ENCODE peak calls at places on chromosomes 11 and 22, in seven cellular contexts. One of them, this sample, is unnamed.
A peak's percentile ranks its signal among the peaks of the same experiment; 100 is the strongest.

GRCh38 chr11:63614136-63614664 is at the start of gene PLAAT3:
- DNase-seq in NCI-H1417: peak; percentile 73
- DNase-seq in Calu3: peak; percentile 88
- DNase-seq in bronchial epithelial cell: no peak
- DNase-seq in activated effector memory CD4-positive, alpha-beta T cell treated with Interleukin-2 at 50 U/mL for 16 hours: peak; percentile 14
- DNase-seq in stimulated activated CD8-positive, alpha-beta memory T cell treated with anti-CD3 and anti-CD28 coated beads, Interleukin-7, amount 100 ng/mL, for 4 hours: peak; percentile 26
- DNase-seq in NCI-H345: peak; percentile 20
- DNase-seq in this sample: peak; percentile 93

GRCh38 chr22:37282385-37282677 is at the start of gene CYTH4:
- DNase-seq in NCI-H345: no peak
- DNase-seq in stimulated activated CD8-positive, alpha-beta memory T cell treated with anti-CD3 and anti-CD28 coated beads, Interleukin-7, amount 100 ng/mL, for 4 hours: peak; percentile 83
- DNase-seq in NCI-H1417: no peak
- DNase-seq in Calu3: peak; percentile 70
- DNase-seq in activated effector memory CD4-positive, alpha-beta T cell treated with Interleukin-2 at 50 U/mL for 16 hours: peak; percentile 64
- DNase-seq in bronchial epithelial cell: peak; percentile 69
- DNase-seq in this sample: peak; percentile 34

GRCh38 chr22:19810381-19811141 is 44.1 kb downstream of the GNB1L start:
- DNase-seq in Calu3: no peak
- DNase-seq in NCI-H345: no peak
- DNase-seq in bronchial epithelial cell: no peak
- DNase-seq in activated effector memory CD4-positive, alpha-beta T cell treated with Interleukin-2 at 50 U/mL for 16 hours: no peak
- DNase-seq in stimulated activated CD8-positive, alpha-beta memory T cell treated with anti-CD3 and anti-CD28 coated beads, Interleukin-7, amount 100 ng/mL, for 4 hours: no peak
- DNase-seq in NCI-H1417: no peak
- DNase-seq in this sample: no peak

GRCh38 chr11:28144808-28145207 is 36.6 kb downstream of the METTL15 start:
- DNase-seq in activated effector memory CD4-positive, alpha-beta T cell treated with Interleukin-2 at 50 U/mL for 16 hours: no peak
- DNase-seq in NCI-H345: no peak
- DNase-seq in stimulated activated CD8-positive, alpha-beta memory T cell treated with anti-CD3 and anti-CD28 coated beads, Interleukin-7, amount 100 ng/mL, for 4 hours: no peak
- DNase-seq in NCI-H1417: no peak
- DNase-seq in bronchial epithelial cell: peak; percentile 13
- DNase-seq in Calu3: no peak
- DNase-seq in this sample: no peak

GRCh38 chr11:43955381-43956118 is 13.1 kb downstream of the C11orf96 start:
- DNase-seq in Calu3: no peak
- DNase-seq in NCI-H1417: no peak
- DNase-seq in bronchial epithelial cell: no peak
- DNase-seq in stimulated activated CD8-positive, alpha-beta memory T cell treated with anti-CD3 and anti-CD28 coated beads, Interleukin-7, amount 100 ng/mL, for 4 hours: no peak
- DNase-seq in activated effector memory CD4-positive, alpha-beta T cell treated with Interleukin-2 at 50 U/mL for 16 hours: no peak
- DNase-seq in NCI-H345: no peak
- DNase-seq in this sample: no peak

GRCh38 chr11:118002541-118003019 is 16.4 kb downstream of the IL10RA start:
- DNase-seq in NCI-H345: no peak
- DNase-seq in NCI-H1417: no peak
- DNase-seq in bronchial epithelial cell: no peak
- DNase-seq in Calu3: no peak
- DNase-seq in activated effector memory CD4-positive, alpha-beta T cell treated with Interleukin-2 at 50 U/mL for 16 hours: no peak
- DNase-seq in stimulated activated CD8-positive, alpha-beta memory T cell treated with anti-CD3 and anti-CD28 coated beads, Interleukin-7, amount 100 ng/mL, for 4 hours: peak; percentile 55
- DNase-seq in this sample: peak; percentile 42

GRCh38 chr22:20918663-20919220 is 1.5 kb downstream of the CRKL start:
- DNase-seq in activated effector memory CD4-positive, alpha-beta T cell treated with Interleukin-2 at 50 U/mL for 16 hours: no peak
- DNase-seq in NCI-H345: no peak
- DNase-seq in NCI-H1417: no peak
- DNase-seq in bronchial epithelial cell: no peak
- DNase-seq in Calu3: no peak
- DNase-seq in stimulated activated CD8-positive, alpha-beta memory T cell treated with anti-CD3 and anti-CD28 coated beads, Interleukin-7, amount 100 ng/mL, for 4 hours: no peak
- DNase-seq in this sample: peak; percentile 24

GRCh38 chr22:44391481-44392445 is 79.0 kb upstream of the SHISAL1 start:
- DNase-seq in NCI-H1417: peak; percentile 36
- DNase-seq in activated effector memory CD4-positive, alpha-beta T cell treated with Interleukin-2 at 50 U/mL for 16 hours: no peak
- DNase-seq in stimulated activated CD8-positive, alpha-beta memory T cell treated with anti-CD3 and anti-CD28 coated beads, Interleukin-7, amount 100 ng/mL, for 4 hours: no peak
- DNase-seq in NCI-H345: no peak
- DNase-seq in Calu3: no peak
- DNase-seq in bronchial epithelial cell: peak; percentile 12
- DNase-seq in this sample: no peak

GRCh38 chr11:60378359-60378758 is at the start of gene MS4A7:
- DNase-seq in activated effector memory CD4-positive, alpha-beta T cell treated with Interleukin-2 at 50 U/mL for 16 hours: no peak
- DNase-seq in NCI-H345: no peak
- DNase-seq in bronchial epithelial cell: no peak
- DNase-seq in NCI-H1417: no peak
- DNase-seq in Calu3: no peak
- DNase-seq in stimulated activated CD8-positive, alpha-beta memory T cell treated with anti-CD3 and anti-CD28 coated beads, Interleukin-7, amount 100 ng/mL, for 4 hours: no peak
- DNase-seq in this sample: no peak

GRCh38 chr11:88411265-88411664 is 73.7 kb upstream of the CTSC start:
- DNase-seq in activated effector memory CD4-positive, alpha-beta T cell treated with Interleukin-2 at 50 U/mL for 16 hours: no peak
- DNase-seq in NCI-H1417: no peak
- DNase-seq in NCI-H345: no peak
- DNase-seq in stimulated activated CD8-positive, alpha-beta memory T cell treated with anti-CD3 and anti-CD28 coated beads, Interleukin-7, amount 100 ng/mL, for 4 hours: no peak
- DNase-seq in bronchial epithelial cell: peak; percentile 91
- DNase-seq in Calu3: no peak
- DNase-seq in this sample: no peak

GRCh38 chr11:40129276-40129675 is 1330.2 kb downstream of the LRRC4C start:
- DNase-seq in NCI-H345: no peak
- DNase-seq in stimulated activated CD8-positive, alpha-beta memory T cell treated with anti-CD3 and anti-CD28 coated beads, Interleukin-7, amount 100 ng/mL, for 4 hours: no peak
- DNase-seq in bronchial epithelial cell: no peak
- DNase-seq in NCI-H1417: no peak
- DNase-seq in Calu3: no peak
- DNase-seq in activated effector memory CD4-positive, alpha-beta T cell treated with Interleukin-2 at 50 U/mL for 16 hours: no peak
- DNase-seq in this sample: no peak

GRCh38 chr22:45163417-45164216 is at the start of gene NUP50:
- DNase-seq in Calu3: peak; percentile 96
- DNase-seq in NCI-H1417: peak; percentile 92
- DNase-seq in NCI-H345: peak; percentile 93
- DNase-seq in activated effector memory CD4-positive, alpha-beta T cell treated with Interleukin-2 at 50 U/mL for 16 hours: peak; percentile 95
- DNase-seq in stimulated activated CD8-positive, alpha-beta memory T cell treated with anti-CD3 and anti-CD28 coated beads, Interleukin-7, amount 100 ng/mL, for 4 hours: peak; percentile 96
- DNase-seq in bronchial epithelial cell: peak; percentile 87
- DNase-seq in this sample: peak; percentile 97

GRCh38 chr11:304915-305833 is 2.4 kb upstream of the IFITM2 start:
- DNase-seq in NCI-H1417: peak; percentile 6
- DNase-seq in stimulated activated CD8-positive, alpha-beta memory T cell treated with anti-CD3 and anti-CD28 coated beads, Interleukin-7, amount 100 ng/mL, for 4 hours: no peak
- DNase-seq in Calu3: peak; percentile 59
- DNase-seq in activated effector memory CD4-positive, alpha-beta T cell treated with Interleukin-2 at 50 U/mL for 16 hours: no peak
- DNase-seq in bronchial epithelial cell: peak; percentile 44
- DNase-seq in NCI-H345: peak; percentile 22
- DNase-seq in this sample: peak; percentile 59

GRCh38 chr11:131682373-131683015 is 312.1 kb downstream of the NTM start:
- DNase-seq in bronchial epithelial cell: no peak
- DNase-seq in NCI-H345: no peak
- DNase-seq in NCI-H1417: no peak
- DNase-seq in activated effector memory CD4-positive, alpha-beta T cell treated with Interleukin-2 at 50 U/mL for 16 hours: no peak
- DNase-seq in stimulated activated CD8-positive, alpha-beta memory T cell treated with anti-CD3 and anti-CD28 coated beads, Interleukin-7, amount 100 ng/mL, for 4 hours: no peak
- DNase-seq in Calu3: no peak
- DNase-seq in this sample: no peak

GRCh38 chr22:38051900-38052862 is 5.0 kb upstream of the PICK1 start:
- DNase-seq in bronchial epithelial cell: peak; percentile 29
- DNase-seq in NCI-H345: peak; percentile 71
- DNase-seq in NCI-H1417: peak; percentile 60
- DNase-seq in activated effector memory CD4-positive, alpha-beta T cell treated with Interleukin-2 at 50 U/mL for 16 hours: peak; percentile 57
- DNase-seq in Calu3: peak; percentile 85
- DNase-seq in stimulated activated CD8-positive, alpha-beta memory T cell treated with anti-CD3 and anti-CD28 coated beads, Interleukin-7, amount 100 ng/mL, for 4 hours: peak; percentile 70
- DNase-seq in this sample: peak; percentile 57

GRCh38 chr11:78032090-78032489 is 9.0 kb upstream of the KCTD14 start:
- DNase-seq in stimulated activated CD8-positive, alpha-beta memory T cell treated with anti-CD3 and anti-CD28 coated beads, Interleukin-7, amount 100 ng/mL, for 4 hours: no peak
- DNase-seq in bronchial epithelial cell: no peak
- DNase-seq in NCI-H1417: no peak
- DNase-seq in Calu3: no peak
- DNase-seq in NCI-H345: no peak
- DNase-seq in activated effector memory CD4-positive, alpha-beta T cell treated with Interleukin-2 at 50 U/mL for 16 hours: no peak
- DNase-seq in this sample: no peak

GRCh38 chr11:9861860-9862725 is 198.2 kb downstream of the SWAP70 start:
- DNase-seq in stimulated activated CD8-positive, alpha-beta memory T cell treated with anti-CD3 and anti-CD28 coated beads, Interleukin-7, amount 100 ng/mL, for 4 hours: no peak
- DNase-seq in Calu3: peak; percentile 61
- DNase-seq in bronchial epithelial cell: peak; percentile 62
- DNase-seq in activated effector memory CD4-positive, alpha-beta T cell treated with Interleukin-2 at 50 U/mL for 16 hours: peak; percentile 9
- DNase-seq in NCI-H1417: peak; percentile 22
- DNase-seq in NCI-H345: peak; percentile 50
- DNase-seq in this sample: peak; percentile 84

GRCh38 chr22:31138126-31138525 is 2.2 kb downstream of the PLA2G3 start:
- DNase-seq in NCI-H345: no peak
- DNase-seq in stimulated activated CD8-positive, alpha-beta memory T cell treated with anti-CD3 and anti-CD28 coated beads, Interleukin-7, amount 100 ng/mL, for 4 hours: no peak
- DNase-seq in Calu3: no peak
- DNase-seq in bronchial epithelial cell: no peak
- DNase-seq in NCI-H1417: no peak
- DNase-seq in activated effector memory CD4-positive, alpha-beta T cell treated with Interleukin-2 at 50 U/mL for 16 hours: no peak
- DNase-seq in this sample: no peak

GRCh38 chr11:64863381-64864060 is 14.9 kb downstream of the EHD1 start:
- DNase-seq in NCI-H345: no peak
- DNase-seq in NCI-H1417: no peak
- DNase-seq in activated effector memory CD4-positive, alpha-beta T cell treated with Interleukin-2 at 50 U/mL for 16 hours: no peak
- DNase-seq in Calu3: no peak
- DNase-seq in bronchial epithelial cell: no peak
- DNase-seq in stimulated activated CD8-positive, alpha-beta memory T cell treated with anti-CD3 and anti-CD28 coated beads, Interleukin-7, amount 100 ng/mL, for 4 hours: no peak
- DNase-seq in this sample: no peak

GRCh38 chr11:46183819-46184218 is 62.6 kb upstream of the PHF21A start:
- DNase-seq in NCI-H1417: no peak
- DNase-seq in stimulated activated CD8-positive, alpha-beta memory T cell treated with anti-CD3 and anti-CD28 coated beads, Interleukin-7, amount 100 ng/mL, for 4 hours: no peak
- DNase-seq in activated effector memory CD4-positive, alpha-beta T cell treated with Interleukin-2 at 50 U/mL for 16 hours: no peak
- DNase-seq in NCI-H345: no peak
- DNase-seq in bronchial epithelial cell: peak; percentile 91
- DNase-seq in Calu3: peak; percentile 8
- DNase-seq in this sample: no peak

GRCh38 chr11:96317576-96317975 is 25.4 kb downstream of the MAML2 start:
- DNase-seq in stimulated activated CD8-positive, alpha-beta memory T cell treated with anti-CD3 and anti-CD28 coated beads, Interleukin-7, amount 100 ng/mL, for 4 hours: no peak
- DNase-seq in bronchial epithelial cell: no peak
- DNase-seq in activated effector memory CD4-positive, alpha-beta T cell treated with Interleukin-2 at 50 U/mL for 16 hours: no peak
- DNase-seq in Calu3: no peak
- DNase-seq in NCI-H1417: no peak
- DNase-seq in NCI-H345: no peak
- DNase-seq in this sample: no peak

GRCh38 chr11:111019931-111020381 is 225.6 kb upstream of the POU2AF2 start:
- DNase-seq in stimulated activated CD8-positive, alpha-beta memory T cell treated with anti-CD3 and anti-CD28 coated beads, Interleukin-7, amount 100 ng/mL, for 4 hours: no peak
- DNase-seq in Calu3: no peak
- DNase-seq in bronchial epithelial cell: no peak
- DNase-seq in NCI-H345: no peak
- DNase-seq in activated effector memory CD4-positive, alpha-beta T cell treated with Interleukin-2 at 50 U/mL for 16 hours: no peak
- DNase-seq in NCI-H1417: no peak
- DNase-seq in this sample: peak; percentile 2

GRCh38 chr22:44419429-44419828 is 78.6 kb downstream of the RTL6 start:
- DNase-seq in bronchial epithelial cell: peak; percentile 51
- DNase-seq in Calu3: no peak
- DNase-seq in NCI-H1417: no peak
- DNase-seq in stimulated activated CD8-positive, alpha-beta memory T cell treated with anti-CD3 and anti-CD28 coated beads, Interleukin-7, amount 100 ng/mL, for 4 hours: no peak
- DNase-seq in activated effector memory CD4-positive, alpha-beta T cell treated with Interleukin-2 at 50 U/mL for 16 hours: no peak
- DNase-seq in NCI-H345: no peak
- DNase-seq in this sample: no peak

GRCh38 chr22:40572976-40573375 is 63.5 kb downstream of the MRTFA start:
- DNase-seq in bronchial epithelial cell: no peak
- DNase-seq in NCI-H1417: no peak
- DNase-seq in Calu3: no peak
- DNase-seq in activated effector memory CD4-positive, alpha-beta T cell treated with Interleukin-2 at 50 U/mL for 16 hours: no peak
- DNase-seq in NCI-H345: no peak
- DNase-seq in stimulated activated CD8-positive, alpha-beta memory T cell treated with anti-CD3 and anti-CD28 coated beads, Interleukin-7, amount 100 ng/mL, for 4 hours: no peak
- DNase-seq in this sample: no peak

GRCh38 chr11:83403990-83404389 is 117.8 kb upstream of the CCDC90B start:
- DNase-seq in bronchial epithelial cell: no peak
- DNase-seq in stimulated activated CD8-positive, alpha-beta memory T cell treated with anti-CD3 and anti-CD28 coated beads, Interleukin-7, amount 100 ng/mL, for 4 hours: no peak
- DNase-seq in Calu3: no peak
- DNase-seq in NCI-H1417: no peak
- DNase-seq in activated effector memory CD4-positive, alpha-beta T cell treated with Interleukin-2 at 50 U/mL for 16 hours: no peak
- DNase-seq in NCI-H345: no peak
- DNase-seq in this sample: peak; percentile 86

GRCh38 chr11:26072612-26073011 is 259.3 kb upstream of the ANO3 start:
- DNase-seq in NCI-H345: no peak
- DNase-seq in bronchial epithelial cell: no peak
- DNase-seq in stimulated activated CD8-positive, alpha-beta memory T cell treated with anti-CD3 and anti-CD28 coated beads, Interleukin-7, amount 100 ng/mL, for 4 hours: no peak
- DNase-seq in NCI-H1417: no peak
- DNase-seq in Calu3: no peak
- DNase-seq in activated effector memory CD4-positive, alpha-beta T cell treated with Interleukin-2 at 50 U/mL for 16 hours: no peak
- DNase-seq in this sample: no peak

GRCh38 chr11:100727410-100727809 is 40.3 kb downstream of the ARHGAP42 start:
- DNase-seq in bronchial epithelial cell: no peak
- DNase-seq in Calu3: no peak
- DNase-seq in NCI-H1417: no peak
- DNase-seq in NCI-H345: no peak
- DNase-seq in activated effector memory CD4-positive, alpha-beta T cell treated with Interleukin-2 at 50 U/mL for 16 hours: no peak
- DNase-seq in stimulated activated CD8-positive, alpha-beta memory T cell treated with anti-CD3 and anti-CD28 coated beads, Interleukin-7, amount 100 ng/mL, for 4 hours: no peak
- DNase-seq in this sample: no peak

GRCh38 chr22:17116931-17117330 is 4.2 kb downstream of the TMEM121B start:
- DNase-seq in Calu3: no peak
- DNase-seq in stimulated activated CD8-positive, alpha-beta memory T cell treated with anti-CD3 and anti-CD28 coated beads, Interleukin-7, amount 100 ng/mL, for 4 hours: no peak
- DNase-seq in NCI-H345: no peak
- DNase-seq in bronchial epithelial cell: no peak
- DNase-seq in NCI-H1417: no peak
- DNase-seq in activated effector memory CD4-positive, alpha-beta T cell treated with Interleukin-2 at 50 U/mL for 16 hours: no peak
- DNase-seq in this sample: no peak

GRCh38 chr22:47051435-47052175 is 289.2 kb downstream of the TBC1D22A start:
- DNase-seq in NCI-H345: peak; percentile 83
- DNase-seq in Calu3: no peak
- DNase-seq in bronchial epithelial cell: no peak
- DNase-seq in NCI-H1417: peak; percentile 50
- DNase-seq in activated effector memory CD4-positive, alpha-beta T cell treated with Interleukin-2 at 50 U/mL for 16 hours: no peak
- DNase-seq in stimulated activated CD8-positive, alpha-beta memory T cell treated with anti-CD3 and anti-CD28 coated beads, Interleukin-7, amount 100 ng/mL, for 4 hours: no peak
- DNase-seq in this sample: no peak

GRCh38 chr11:122757201-122757600 is 81.1 kb upstream of the CRTAM start:
- DNase-seq in Calu3: no peak
- DNase-seq in activated effector memory CD4-positive, alpha-beta T cell treated with Interleukin-2 at 50 U/mL for 16 hours: no peak
- DNase-seq in NCI-H345: no peak
- DNase-seq in stimulated activated CD8-positive, alpha-beta memory T cell treated with anti-CD3 and anti-CD28 coated beads, Interleukin-7, amount 100 ng/mL, for 4 hours: no peak
- DNase-seq in NCI-H1417: no peak
- DNase-seq in bronchial epithelial cell: no peak
- DNase-seq in this sample: peak; percentile 67

GRCh38 chr11:61061081-61061826 is 41.0 kb upstream of the CD5 start:
- DNase-seq in activated effector memory CD4-positive, alpha-beta T cell treated with Interleukin-2 at 50 U/mL for 16 hours: peak; percentile 73
- DNase-seq in NCI-H1417: no peak
- DNase-seq in Calu3: peak; percentile 55
- DNase-seq in NCI-H345: no peak
- DNase-seq in stimulated activated CD8-positive, alpha-beta memory T cell treated with anti-CD3 and anti-CD28 coated beads, Interleukin-7, amount 100 ng/mL, for 4 hours: peak; percentile 60
- DNase-seq in bronchial epithelial cell: peak; percentile 87
- DNase-seq in this sample: peak; percentile 48

GRCh38 chr11:103845331-103845730 is 191.1 kb upstream of the DDI1 start:
- DNase-seq in stimulated activated CD8-positive, alpha-beta memory T cell treated with anti-CD3 and anti-CD28 coated beads, Interleukin-7, amount 100 ng/mL, for 4 hours: no peak
- DNase-seq in NCI-H1417: no peak
- DNase-seq in bronchial epithelial cell: no peak
- DNase-seq in Calu3: no peak
- DNase-seq in NCI-H345: no peak
- DNase-seq in activated effector memory CD4-positive, alpha-beta T cell treated with Interleukin-2 at 50 U/mL for 16 hours: no peak
- DNase-seq in this sample: peak; percentile 27